ENCODE peak calls at places on chromosomes 16 and 17, in eight cellular contexts. V is stimulated activated naive CD8-positive, alpha-beta T cell treated with anti-CD3 and anti-CD28 coated beads, Interleukin-15, Interleukin-2, amounts not matched to agents 100 U/mL and 50 U/mL, for 24 hours; K is Ammon's horn; U is GM13976; D is A549; T is tibial artery; G is H54; N is posterior vena cava. W is an unnamed sample.

GRCh38 chr17:36545465-36546417 is 1.0 kb downstream of the GGNBP2 start:
- DNase-seq in V (peak), K (peak), U (peak), D (peak), T (peak), G (peak), N (peak), W (peak)

GRCh38 chr17:79262624-79263023 is 188.0 kb downstream of the ENGASE start:
- DNase-seq in V (no peak), K (no peak), U (no peak), D (no peak), T (no peak), G (no peak), N (no peak), W (no peak)

GRCh38 chr16:57518520-57518919 is 17.9 kb downstream of the CCDC102A start:
- DNase-seq in V (no peak), K (no peak), U (no peak), D (no peak), T (no peak), G (no peak), N (no peak), W (no peak)

GRCh38 chr17:4247361-4247980 is 16.3 kb downstream of the ANKFY1 start:
- DNase-seq in V (no peak), K (no peak), U (no peak), D (no peak), T (no peak), G (no peak), N (no peak), W (no peak)

GRCh38 chr17:78607061-78607460 is 29.9 kb upstream of the DNAH17 start:
- DNase-seq in V (no peak), K (no peak), U (no peak), D (no peak), T (no peak), G (no peak), N (no peak), W (no peak)

GRCh38 chr17:39739020-39739884 is 1.5 kb downstream of the GRB7 start:
- DNase-seq in V (no peak), K (no peak), U (no peak), D (peak), T (no peak), G (no peak), N (no peak), W (no peak)

GRCh38 chr17:76054112-76054476 is 18.2 kb downstream of the SRP68 start:
- DNase-seq in V (no peak), K (no peak), U (no peak), D (no peak), T (no peak), G (no peak), N (no peak), W (peak)

GRCh38 chr16:80932725-80933124 is 74.0 kb downstream of the CMC2 start:
- DNase-seq in V (no peak), K (no peak), U (no peak), D (peak), T (peak), G (peak), N (peak), W (peak)

GRCh38 chr16:67736858-67737257 is 17.7 kb upstream of the GFOD2 start:
- DNase-seq in V (no peak), K (no peak), U (no peak), D (no peak), T (no peak), G (no peak), N (peak), W (no peak)

GRCh38 chr17:50977487-50978159 is 111.5 kb upstream of the TOB1 start:
- DNase-seq in V (no peak), K (no peak), U (no peak), D (no peak), T (no peak), G (no peak), N (no peak), W (no peak)

GRCh38 chr17:82050761-82051641 is 610 bp downstream of the RFNG start:
- DNase-seq in V (no peak), K (no peak), U (no peak), D (no peak), T (no peak), G (no peak), N (no peak), W (no peak)

GRCh38 chr17:33218657-33219298 is 74.3 kb downstream of the ASIC2 start:
- DNase-seq in V (no peak), K (peak), U (no peak), D (no peak), T (no peak), G (no peak), N (no peak), W (no peak)

GRCh38 chr16:84823484-84823883 is 3.7 kb downstream of the CRISPLD2 start:
- DNase-seq in V (no peak), K (no peak), U (no peak), D (no peak), T (peak), G (no peak), N (no peak), W (no peak)